ENCODE peak calls at places on chromosomes 5 and 9, in eight cellular contexts. N is cardiac fibroblast, I is lower lobe of right lung, Z is Panc1, A is pancreas, H is breast epithelium, S is sigmoid colon, D is NB4. K is an unnamed sample.

GRCh38 chr5:148913493-148913892 is 87.1 kb downstream of the ADRB2 start:
- DNase-seq in N (no peak), Z (no peak), D (no peak), S (no peak), H (no peak), A (no peak), I (no peak), K (no peak)

GRCh38 chr5:133612021-133612860 is at the start of gene FSTL4:
- DNase-seq in N (no peak), A (peak; percentile 82), D (no peak), H (no peak), I (peak; percentile 68), Z (no peak), S (no peak), K (no peak)

GRCh38 chr9:89354471-89354870 is 36.2 kb downstream of the SECISBP2 start:
- DNase-seq in S (no peak), I (no peak), Z (no peak), H (no peak), A (no peak), N (no peak), D (no peak), K (no peak)

GRCh38 chr9:135294826-135295225 is 184.8 kb upstream of the PPP1R26 start:
- DNase-seq in H (no peak), N (no peak), S (no peak), A (peak; percentile 34), Z (no peak), D (no peak), I (no peak), K (no peak)

GRCh38 chr5:102583663-102584062 is 84.9 kb upstream of the SLCO6A1 start:
- DNase-seq in H (no peak), A (no peak), I (no peak), S (no peak), D (peak; percentile 8), Z (no peak), N (peak; percentile 35), K (no peak)

GRCh38 chr5:55234171-55234700 is 828 bp upstream of the CCNO start:
- DNase-seq in H (no peak), D (peak; percentile 27), N (no peak), I (no peak), A (peak; percentile 47), S (no peak), Z (no peak), K (peak; percentile 4)

GRCh38 chr9:100100268-100100667 is 1.2 kb downstream of the INVS start:
- DNase-seq in H (no peak), A (no peak), N (no peak), D (peak; percentile 13), S (no peak), I (no peak), Z (no peak), K (no peak)

GRCh38 chr5:94361161-94361560 is 257.2 kb downstream of the KIAA0825 start:
- DNase-seq in N (no peak), S (no peak), I (no peak), D (no peak), H (no peak), A (no peak), Z (no peak), K (no peak)

GRCh38 chr9:109779711-109780452 is at the start of gene PALM2AKAP2:
- DNase-seq in Z (no peak), H (peak; percentile 47), I (peak; percentile 55), N (peak; percentile 66), D (no peak), A (peak; percentile 33), S (peak; percentile 77), K (no peak)
- TF ChIP-seq CTCF in Z (peak; percentile 34), H (no peak), I (peak; percentile 8), N (peak; percentile 28), D (no peak), A (no peak), S (no peak), K (peak; percentile 28)

GRCh38 chr9:122372856-122373845 is 2.3 kb downstream of the PTGS1 start:
- DNase-seq in I (no peak), Z (no peak), S (peak; percentile 64), H (no peak), N (no peak), D (no peak), A (no peak), K (no peak)
- H3K4me3 ChIP-seq in I (no peak overlapping the region), Z (no peak overlapping the region), S (peak overlapping the region; percentile 74), H (no peak overlapping the region), N (no peak overlapping the region), D (no peak overlapping the region), A (no peak overlapping the region), K (no peak overlapping the region)

DNA sequence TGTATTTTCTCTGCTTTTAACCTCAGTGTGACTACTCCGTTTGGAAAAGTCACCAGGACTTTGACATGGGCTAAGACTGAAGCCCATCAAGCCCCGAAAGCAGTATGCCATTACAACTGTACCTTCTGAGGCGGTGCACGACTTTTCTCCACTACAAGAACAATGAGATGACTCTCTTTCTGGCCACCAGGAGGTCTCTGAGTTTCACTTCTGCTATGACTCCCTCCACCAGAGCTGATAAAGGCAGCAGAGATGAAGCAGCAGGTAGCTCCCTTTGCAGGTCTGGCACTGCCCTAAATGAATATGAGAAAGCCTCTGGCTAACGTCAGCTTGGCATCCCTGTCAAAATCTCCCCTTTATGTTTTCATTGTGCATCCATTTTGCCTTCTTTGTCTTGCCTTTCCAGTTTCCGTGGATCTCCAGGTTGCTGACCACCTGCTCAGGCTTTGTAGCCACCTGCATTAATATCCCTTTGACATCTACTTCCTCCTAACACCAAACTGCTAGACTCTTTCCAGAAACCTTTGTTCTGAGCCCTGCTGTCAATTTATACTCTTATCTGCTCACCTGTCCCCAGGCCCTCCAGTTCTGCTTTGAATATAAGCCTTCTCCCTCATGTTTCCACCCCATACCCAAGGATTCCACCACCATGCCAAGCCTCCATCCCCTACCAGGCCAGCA is 221.7 kb downstream of the ZNF608 start:
- DNase-seq in I (no peak), H (no peak), Z (no peak), D (peak; percentile 6), S (no peak), A (no peak), N (no peak), K (no peak)
- TF ChIP-seq CTCF in I (no peak), H (no peak), Z (no peak), D (no peak), S (no peak), A (no peak), N (no peak), K (no peak)

GRCh38 chr5:115377468-115378217 is 81.2 kb upstream of the CCDC112 start:
- DNase-seq in S (no peak), A (no peak), Z (peak; percentile 47), H (no peak), I (no peak), N (peak; percentile 89), D (no peak), K (peak; percentile 55)
- H3K4me3 ChIP-seq in S (no peak overlapping the region), A (no peak overlapping the region), Z (no peak overlapping the region), H (peak overlapping the region; percentile 2), I (no peak overlapping the region), N (peak overlapping the region; percentile 19), D (no peak overlapping the region), K (no peak overlapping the region)

DNA sequence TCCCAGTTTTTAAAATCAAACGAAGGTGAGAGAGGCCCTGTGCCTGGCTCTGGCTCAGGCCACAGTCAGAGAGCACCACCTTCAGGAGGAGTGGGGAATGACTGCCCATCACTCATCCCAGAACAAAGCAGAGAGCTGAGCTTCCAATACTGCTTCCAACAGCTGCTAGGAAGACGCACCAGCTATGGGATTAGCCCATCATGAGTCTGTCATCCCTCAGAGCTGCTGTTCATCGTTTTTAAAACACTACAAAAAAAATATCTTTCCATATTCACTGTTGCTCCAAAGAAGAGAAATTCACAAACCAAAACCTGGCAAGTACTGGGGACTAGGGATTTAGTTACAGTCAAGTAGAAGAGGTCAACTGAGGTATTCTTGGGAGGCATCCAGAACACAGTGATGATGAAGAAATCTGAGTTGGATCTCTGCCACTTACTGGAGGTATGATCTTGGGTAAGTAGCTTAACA is 102.4 kb downstream of the CDK5RAP2 start:
- DNase-seq in Z (peak; percentile 27), D (peak; percentile 49), A (peak; percentile 39), H (no peak), N (peak; percentile 94), S (peak; percentile 68), I (peak; percentile 54), K (peak; percentile 83)
- TF ChIP-seq CTCF in Z (peak; percentile 82), D (peak; percentile 86), A (peak; percentile 85), H (peak; percentile 75), N (peak; percentile 100), S (peak; percentile 89), I (peak; percentile 91), K (peak; percentile 100)

K was measured in astrocyte of the cerebellum.